ENCODE peak calls at places on chromosome 12, in four cellular contexts. K is putamen, F is non-pigmented ciliary epithelial cell, X is posterior vena cava. H is an unnamed sample.

GRCh38 chr12:127145929-127146789 is 1120.8 kb upstream of the TMEM132C start:
- DNase-seq in K (peak), F (peak), X (peak), H (no peak)

GRCh38 chr12:8817856-8818255 is 4.6 kb upstream of the A2ML1 start:
- DNase-seq in K (no peak), F (no peak), X (no peak), H (no peak)

GRCh38 chr12:40016960-40017359 is 88.9 kb downstream of the SLC2A13 start:
- DNase-seq in K (no peak), F (no peak), X (no peak), H (peak)

GRCh38 chr12:124576061-124576650 is 8.7 kb upstream of the NCOR2 start:
- DNase-seq in K (no peak), F (no peak), X (no peak), H (no peak)

GRCh38 chr12:116564080-116564479 is 4.9 kb downstream of the MAP1LC3B2 start:
- DNase-seq in K (no peak), F (no peak), X (no peak), H (no peak)

GRCh38 chr12:65825573-65826512 is 1.6 kb downstream of the HMGA2 start:
- DNase-seq in K (no peak), F (no peak), X (peak), H (no peak)

GRCh38 chr12:125143491-125143890 is 78.3 kb downstream of the AACS start:
- DNase-seq in K (no peak), F (no peak), X (no peak), H (no peak)

GRCh38 chr12:93778306-93778705 is 101.1 kb downstream of the CRADD start:
- DNase-seq in K (peak), F (no peak), X (no peak), H (peak)

GRCh38 chr12:47824198-47824597 is 4.5 kb upstream of the HDAC7 start:
- DNase-seq in K (no peak), F (no peak), X (peak), H (no peak)

GRCh38 chr12:53973093-53974042 is at the start of gene HOXC11:
- DNase-seq in K (no peak), F (no peak), X (no peak), H (no peak)

GRCh38 chr12:94795520-94795919 is 145.2 kb upstream of the TMCC3 start:
- DNase-seq in K (no peak), F (peak), X (no peak), H (peak)

GRCh38 chr12:26823391-26823790 is 9.6 kb downstream of the ITPR2 start:
- DNase-seq in K (no peak), F (no peak), X (no peak), H (no peak)

GRCh38 chr12:112005419-112006395 is 7.3 kb downstream of the TMEM116 start:
- DNase-seq in K (no peak), F (no peak), X (no peak), H (no peak)

GRCh38 chr12:75623631-75624118 is 112.3 kb upstream of the KRR1 start:
- DNase-seq in K (no peak), F (no peak), X (no peak), H (no peak)

GRCh38 chr12:67562513-67563287 is 85.8 kb upstream of the DYRK2 start:
- DNase-seq in K (no peak), F (no peak), X (no peak), H (no peak)

GRCh38 chr12:49503674-49504180 is 35.1 kb upstream of the KCNH3 start:
- DNase-seq in K (no peak), F (no peak), X (no peak), H (no peak)

GRCh38 chr12:66269757-66270383 is 32.4 kb upstream of the HELB start:
- DNase-seq in K (peak), F (peak), X (no peak), H (no peak)

H was measured in skeletal muscle cell.